ENCODE peak calls at places on chromosomes 2 and 18, in six cellular contexts. Y is HepG2, J is A549, P is HCT116, K is SK-N-SH, Q is GM12878. R is an unnamed sample.
A peak's percentile ranks its signal among the peaks of the same experiment; 100 is the strongest.

GRCh38 chr2:126774761-126775160 is 118.8 kb downstream of the GYPC start:
- DNase-seq in Q (no peak), J (no peak), Y (no peak), K (no peak), P (no peak), R (no peak)

GRCh38 chr2:133365117-133365516 is 203.1 kb downstream of the NCKAP5 start:
- DNase-seq in J (no peak), Y (no peak), K (no peak), P (no peak), Q (no peak), R (no peak)

GRCh38 chr18:73563345-73563744 is 584.3 kb downstream of the FBXO15 start:
- DNase-seq in P (no peak), Q (no peak), J (no peak), K (no peak), Y (no peak), R (no peak)

GRCh38 chr2:181738074-181738473 is 57.8 kb upstream of the NEUROD1 start:
- DNase-seq in Q (no peak), P (no peak), Y (no peak), K (no peak), J (no peak), R (no peak)

GRCh38 chr2:60533114-60534033 is 20.1 kb downstream of the BCL11A start:
- DNase-seq in K (peak; percentile 50), J (no peak), P (no peak), Q (no peak), Y (peak; percentile 36), R (no peak)

GRCh38 chr2:238202326-238203103 is 980 bp downstream of the ILKAP start:
- DNase-seq in K (peak; percentile 45), Y (no peak), J (peak; percentile 21), Q (no peak), P (no peak), R (no peak)

GRCh38 chr2:56753182-56753581 is 569.4 kb downstream of the CCDC85A start:
- DNase-seq in J (no peak), P (no peak), Y (no peak), Q (no peak), K (no peak), R (no peak)

GRCh38 chr2:179218848-179219594 is 45.6 kb downstream of the SESTD1 start:
- DNase-seq in Y (peak; percentile 73), P (peak; percentile 67), K (peak; percentile 48), Q (peak; percentile 20), J (peak; percentile 33), R (peak; percentile 66)

GRCh38 chr2:12514631-12515437 is 201.9 kb upstream of the TRIB2 start:
- DNase-seq in P (no peak), J (no peak), Q (no peak), Y (peak; percentile 86), K (peak; percentile 64), R (no peak)

GRCh38 chr2:112055110-112055832 is at the start of gene TMEM87B:
- DNase-seq in J (peak; percentile 66), Q (peak; percentile 86), K (peak; percentile 96), Y (peak; percentile 91), P (peak; percentile 87), R (peak; percentile 57)

GRCh38 chr18:37188016-37188791 is 359.3 kb downstream of the KIAA1328 start:
- DNase-seq in J (no peak), K (no peak), Y (no peak), P (no peak), Q (no peak), R (no peak)

GRCh38 chr2:62091471-62091870 is 104.4 kb upstream of the B3GNT2 start:
- DNase-seq in K (no peak), P (no peak), Q (no peak), J (no peak), Y (no peak), R (no peak)

GRCh38 chr2:197149546-197149945 is 161.0 kb downstream of the ANKRD44 start:
- DNase-seq in P (no peak), Q (no peak), Y (no peak), J (no peak), K (no peak), R (no peak)

GRCh38 chr2:12416600-12416999 is 300.1 kb upstream of the TRIB2 start:
- DNase-seq in K (no peak), Y (peak; percentile 11), J (no peak), P (no peak), Q (no peak), R (no peak)

GRCh38 chr2:126309185-126309584 is 346.8 kb upstream of the GYPC start:
- DNase-seq in J (no peak), P (no peak), Y (no peak), Q (no peak), K (no peak), R (no peak)

GRCh38 chr18:63143246-63143847 is 176.2 kb downstream of the BCL2 start:
- DNase-seq in P (no peak), Y (no peak), K (peak; percentile 45), J (no peak), Q (no peak), R (no peak)

GRCh38 chr2:71545572-71546274 is 92.4 kb downstream of the DYSF start:
- DNase-seq in J (peak; percentile 80), Q (no peak), Y (peak; percentile 64), P (peak; percentile 57), K (peak; percentile 82), R (peak; percentile 30)

GRCh38 chr2:95215018-95215612 is 7.8 kb downstream of the ZNF892 start:
- DNase-seq in J (no peak), K (no peak), P (no peak), Y (no peak), Q (no peak), R (no peak)

GRCh38 chr2:95220449-95220848 is 13.1 kb downstream of the ZNF892 start:
- DNase-seq in P (no peak), K (no peak), J (no peak), Y (no peak), Q (no peak), R (no peak)
- H3K9me3 ChIP-seq in P (peaks cover 22% of the 10 kb centered on the region), K (peaks cover 4% of the 10 kb centered on the region), J (peaks cover 78% of the 10 kb centered on the region), Y (peaks cover 66% of the 10 kb centered on the region), Q (peaks cover 17% of the 10 kb centered on the region), R (peaks cover 59% of the 10 kb centered on the region)

GRCh38 chr2:239310401-239311061 is 90.3 kb downstream of the HDAC4 start:
- DNase-seq in P (no peak), Q (no peak), K (no peak), Y (no peak), J (no peak), R (no peak)

GRCh38 chr2:239309398-239310245 is 91.2 kb downstream of the HDAC4 start:
- DNase-seq in Y (no peak), P (no peak), J (no peak), K (peak; percentile 76), Q (no peak), R (no peak)

GRCh38 chr2:239312741-239313246 is 88.0 kb downstream of the HDAC4 start:
- DNase-seq in K (peak; percentile 59), P (no peak), J (no peak), Q (no peak), Y (no peak), R (no peak)

GRCh38 chr2:239312081-239312501 is 88.7 kb downstream of the HDAC4 start:
- DNase-seq in Y (no peak), P (no peak), Q (no peak), K (no peak), J (no peak), R (no peak)

DNA sequence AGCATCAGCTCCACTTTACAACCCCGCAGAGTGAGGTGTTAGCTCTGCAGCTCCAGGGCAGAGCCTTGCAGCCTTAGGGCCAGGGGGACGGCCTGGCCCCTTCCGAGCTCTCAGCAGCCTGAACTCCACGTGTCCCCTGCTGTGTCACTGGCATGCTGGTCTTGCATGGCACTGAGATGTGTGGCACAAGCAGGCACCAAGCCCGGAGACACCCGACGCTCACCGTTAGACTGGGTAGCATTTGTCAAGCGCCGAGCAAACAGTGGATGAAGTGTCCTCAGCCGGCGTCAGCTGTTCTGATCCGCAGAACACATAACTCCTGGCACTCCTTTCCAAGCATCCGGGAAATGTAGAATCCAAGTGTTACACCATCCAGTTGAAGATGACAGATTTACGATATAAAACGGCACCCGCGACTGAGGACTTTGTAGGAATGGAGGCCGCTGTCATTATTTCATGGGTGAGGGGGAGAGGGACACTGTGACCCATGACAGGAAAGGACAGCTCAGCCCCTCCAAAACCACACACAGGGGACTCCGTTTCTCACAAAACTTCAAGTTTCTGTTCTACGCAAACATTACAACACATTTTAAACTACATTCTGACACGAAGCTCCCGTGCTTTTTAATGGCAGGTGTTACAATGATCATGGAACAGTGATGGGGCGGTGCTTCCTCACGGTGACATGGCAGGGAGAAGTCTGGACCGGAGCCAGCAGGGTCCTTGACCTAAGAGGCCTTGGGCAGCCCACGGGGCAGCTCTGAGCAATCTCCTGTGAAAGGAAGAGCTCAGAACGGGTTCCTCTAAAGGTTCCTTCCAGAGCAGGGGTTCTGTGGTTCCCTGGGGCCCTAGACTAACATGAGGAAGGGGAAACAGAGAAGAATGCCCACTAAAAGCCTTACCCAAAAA is 89.4 kb downstream of the HDAC4 start:
- DNase-seq in Y (no peak), K (no peak), J (no peak), P (no peak), Q (no peak), R (no peak)
- TF ChIP-seq REST in Y (no peak), K (no peak), J (no peak), P (no peak), Q (no peak), R (no peak)

GRCh38 chr18:79934311-79935097 is 16.9 kb downstream of the SLC66A2 start:
- DNase-seq in Y (peak; percentile 99), P (no peak), Q (no peak), J (no peak), K (no peak), R (no peak)
- H3K9me3 ChIP-seq in Y (peaks cover 11% of the 10 kb centered on the region), P (peaks cover 23% of the 10 kb centered on the region), Q (peaks cover 14% of the 10 kb centered on the region), J (peaks cover 29% of the 10 kb centered on the region), K (peaks cover 35% of the 10 kb centered on the region), R (peaks cover 45% of the 10 kb centered on the region)

DNA sequence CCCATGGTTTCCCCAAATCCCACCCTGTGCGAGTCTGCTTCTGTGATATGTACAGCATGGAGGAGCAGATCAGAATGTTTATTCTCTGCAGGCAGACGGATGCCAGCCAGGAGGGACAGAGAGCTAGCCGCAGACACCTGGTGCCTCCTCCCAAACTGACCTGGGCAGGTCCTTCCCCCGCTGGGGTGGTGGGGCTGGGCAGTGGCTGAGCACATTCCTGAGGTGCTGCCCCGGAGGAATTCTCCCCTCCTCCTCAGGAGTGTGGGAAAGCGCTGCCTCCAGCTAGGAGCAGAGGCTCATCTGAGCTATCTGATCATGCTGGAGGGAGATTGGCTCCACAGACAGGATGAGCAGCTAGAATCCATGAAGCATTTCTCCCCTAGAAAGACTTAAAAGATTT is 21.7 kb downstream of the C2orf92 start:
- DNase-seq in Q (no peak), P (no peak), J (no peak), K (no peak), Y (no peak), R (no peak)
- TF ChIP-seq REST in Q (no peak), P (no peak), J (no peak), K (no peak), Y (no peak), R (no peak)

GRCh38 chr2:2562867-2563266 is 231.8 kb upstream of the MYT1L start:
- DNase-seq in J (no peak), P (no peak), Q (no peak), Y (no peak), K (no peak), R (no peak)
- H3K9me3 ChIP-seq in J (no peaks in the 10 kb centered on the region), P (no peaks in the 10 kb centered on the region), Q (no peaks in the 10 kb centered on the region), Y (no peaks in the 10 kb centered on the region), K (no peaks in the 10 kb centered on the region), R (no peaks in the 10 kb centered on the region)